ENCODE peak calls at places on chromosomes 11 and 22, in eight cellular contexts. H is thoracic aorta, X is AG10803, T is astrocyte of the spinal cord, D is GM12865, C is tibial artery, K is cardiac fibroblast, Q is osteoblast. S is an unnamed sample.

GRCh38 chr11:68051191-68052136 is 12.6 kb downstream of the TCIRG1 start:
- DNase-seq in D (no peak), X (no peak), T (no peak), K (no peak), C (no peak), H (no peak), Q (peak; percentile 57), S (no peak)

GRCh38 chr11:35554491-35555237 is 29.2 kb upstream of the PAMR1 start:
- DNase-seq in Q (no peak), D (no peak), X (peak; percentile 77), H (no peak), C (no peak), T (peak; percentile 54), K (peak; percentile 39), S (peak; percentile 32)

GRCh38 chr11:7670631-7671030 is 2.7 kb downstream of the CYB5R2 start:
- DNase-seq in T (no peak), C (no peak), H (no peak), X (no peak), Q (peak; percentile 81), D (no peak), K (no peak), S (no peak)

GRCh38 chr11:134761361-134761760 is 349.3 kb upstream of the B3GAT1 start:
- DNase-seq in H (no peak), T (no peak), D (no peak), Q (peak; percentile 55), C (no peak), X (no peak), K (no peak), S (no peak)

GRCh38 chr11:74427377-74427776 is 29.1 kb upstream of the PGM2L1 start:
- DNase-seq in C (no peak), Q (peak; percentile 67), K (no peak), X (no peak), T (no peak), D (no peak), H (no peak), S (no peak)

GRCh38 chr22:25509391-25509791 is 55.1 kb upstream of the GRK3 start:
- DNase-seq in X (no peak), D (no peak), K (no peak), T (no peak), H (no peak), C (no peak), Q (no peak), S (peak; percentile 22)

GRCh38 chr22:31826443-31826842 is 72.6 kb downstream of the DEPDC5 start:
- DNase-seq in K (no peak), Q (no peak), C (no peak), D (no peak), X (no peak), H (no peak), T (no peak), S (no peak)

GRCh38 chr11:104694259-104695070 is 203.8 kb downstream of the CASP12 start:
- DNase-seq in Q (no peak), T (peak; percentile 92), H (no peak), C (no peak), K (peak; percentile 70), D (no peak), X (peak; percentile 62), S (peak; percentile 63)

GRCh38 chr22:30821863-30822215 is 127.2 kb downstream of the OSBP2 start:
- DNase-seq in H (no peak), K (no peak), X (no peak), D (no peak), T (no peak), C (peak; percentile 46), Q (no peak), S (no peak)

GRCh38 chr22:46777609-46777970 is 15.1 kb downstream of the TBC1D22A start:
- DNase-seq in Q (no peak), D (peak; percentile 82), H (no peak), X (no peak), K (no peak), C (peak; percentile 70), T (no peak), S (no peak)

GRCh38 chr11:111633756-111634362 is 31.6 kb downstream of the SIK2 start:
- DNase-seq in K (peak; percentile 18), D (peak; percentile 23), T (peak; percentile 43), C (no peak), X (peak; percentile 34), Q (no peak), H (no peak), S (peak; percentile 44)

GRCh38 chr11:1073261-1073724 is 1.4 kb upstream of the MUC2 start:
- DNase-seq in X (peak; percentile 49), D (no peak), Q (peak; percentile 93), C (peak; percentile 61), K (peak; percentile 85), H (no peak), T (no peak), S (peak; percentile 82)

GRCh38 chr11:75214411-75214821 is 26.2 kb upstream of the TPBGL start:
- DNase-seq in T (peak; percentile 78), K (peak; percentile 81), Q (peak; percentile 92), C (peak; percentile 69), H (peak; percentile 9), D (peak; percentile 76), X (peak; percentile 54), S (peak; percentile 86)

GRCh38 chr11:21654091-21654490 is 538.8 kb upstream of the ANO5 start:
- DNase-seq in C (no peak), T (no peak), D (no peak), H (no peak), K (no peak), X (no peak), Q (no peak), S (no peak)

GRCh38 chr11:117664897-117665296 is 132.1 kb downstream of the DSCAML1 start:
- DNase-seq in Q (no peak), T (no peak), C (no peak), X (no peak), H (no peak), D (no peak), K (no peak), S (no peak)

GRCh38 chr11:11732116-11732515 is 109.7 kb upstream of the USP47 start:
- DNase-seq in X (no peak), D (no peak), T (peak; percentile 7), Q (no peak), C (no peak), K (no peak), H (no peak), S (no peak)

GRCh38 chr11:19890308-19890707 is 177.7 kb downstream of the NAV2 start:
- DNase-seq in C (no peak), D (no peak), T (peak; percentile 95), H (no peak), K (peak; percentile 74), X (peak; percentile 85), Q (peak; percentile 85), S (peak; percentile 80)

GRCh38 chr11:134950692-134951304 is 538.8 kb upstream of the B3GAT1 start:
- DNase-seq in H (no peak), T (peak; percentile 62), D (no peak), Q (no peak), C (no peak), X (peak; percentile 38), K (peak; percentile 33), S (peak; percentile 21)

GRCh38 chr22:23206915-23207314 is 26.6 kb downstream of the BCR start:
- DNase-seq in H (no peak), X (no peak), Q (no peak), D (no peak), C (no peak), T (no peak), K (no peak), S (no peak)

GRCh38 chr11:122665882-122666281 is 10.4 kb downstream of the UBASH3B start:
- DNase-seq in K (no peak), C (no peak), D (no peak), Q (no peak), X (no peak), T (no peak), H (no peak), S (no peak)

GRCh38 chr22:17191163-17191562 is 28.1 kb downstream of the ADA2 start:
- DNase-seq in X (peak; percentile 64), T (peak; percentile 44), D (no peak), H (no peak), K (no peak), C (no peak), Q (peak; percentile 90), S (no peak)

GRCh38 chr11:62556102-62556871 is 9.7 kb upstream of the AHNAK start:
- DNase-seq in X (peak; percentile 95), D (peak; percentile 95), H (peak; percentile 88), T (peak; percentile 96), K (peak; percentile 95), C (peak; percentile 97), Q (peak; percentile 98), S (peak; percentile 94)
- H3K4me3 ChIP-seq in X (peak overlapping the region; percentile 42), D (peak overlapping the region; percentile 39), H (peak overlapping the region; percentile 57), T (no peak overlapping the region), K (no peak overlapping the region), C (peak overlapping the region; percentile 9), Q (peak overlapping the region; percentile 52), S (peak overlapping the region; percentile 21)

DNA sequence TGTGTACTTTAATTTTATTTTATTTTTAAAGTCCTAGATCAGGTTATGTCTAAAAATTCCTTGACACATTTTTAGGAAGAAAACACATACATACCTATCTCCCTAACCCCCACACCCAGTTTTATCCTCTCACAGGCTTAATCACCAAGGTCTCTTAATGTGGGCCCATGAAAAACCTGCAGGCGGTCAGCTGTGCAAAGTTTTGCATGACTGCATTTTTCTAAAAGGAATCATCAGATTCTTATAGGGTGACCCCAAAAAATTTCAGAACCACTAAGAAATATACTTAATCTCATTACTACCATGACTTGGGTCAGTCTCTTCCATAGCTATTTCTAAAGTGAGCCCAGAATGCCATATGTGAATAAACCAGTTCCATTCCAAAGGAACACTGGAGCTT is 19.8 kb downstream of the SAA1 start:
- DNase-seq in H (no peak), T (no peak), X (no peak), Q (no peak), C (no peak), D (no peak), K (no peak), S (no peak)
- TF ChIP-seq CTCF in H (no peak), T (no peak), X (no peak), Q (no peak), C (no peak), D (no peak), K (no peak), S (no peak)

GRCh38 chr11:128467610-128468041 is 119.7 kb downstream of the ETS1 start:
- DNase-seq in D (no peak), X (peak; percentile 98), Q (peak; percentile 94), C (peak; percentile 85), K (peak; percentile 88), T (peak; percentile 98), H (peak; percentile 51), S (peak; percentile 94)
- H3K4me3 ChIP-seq in D (no peak overlapping the region), X (no peak overlapping the region), Q (no peak overlapping the region), C (no peak overlapping the region), K (no peak overlapping the region), T (no peak overlapping the region), H (peak overlapping the region; percentile 1), S (no peak overlapping the region)

DNA sequence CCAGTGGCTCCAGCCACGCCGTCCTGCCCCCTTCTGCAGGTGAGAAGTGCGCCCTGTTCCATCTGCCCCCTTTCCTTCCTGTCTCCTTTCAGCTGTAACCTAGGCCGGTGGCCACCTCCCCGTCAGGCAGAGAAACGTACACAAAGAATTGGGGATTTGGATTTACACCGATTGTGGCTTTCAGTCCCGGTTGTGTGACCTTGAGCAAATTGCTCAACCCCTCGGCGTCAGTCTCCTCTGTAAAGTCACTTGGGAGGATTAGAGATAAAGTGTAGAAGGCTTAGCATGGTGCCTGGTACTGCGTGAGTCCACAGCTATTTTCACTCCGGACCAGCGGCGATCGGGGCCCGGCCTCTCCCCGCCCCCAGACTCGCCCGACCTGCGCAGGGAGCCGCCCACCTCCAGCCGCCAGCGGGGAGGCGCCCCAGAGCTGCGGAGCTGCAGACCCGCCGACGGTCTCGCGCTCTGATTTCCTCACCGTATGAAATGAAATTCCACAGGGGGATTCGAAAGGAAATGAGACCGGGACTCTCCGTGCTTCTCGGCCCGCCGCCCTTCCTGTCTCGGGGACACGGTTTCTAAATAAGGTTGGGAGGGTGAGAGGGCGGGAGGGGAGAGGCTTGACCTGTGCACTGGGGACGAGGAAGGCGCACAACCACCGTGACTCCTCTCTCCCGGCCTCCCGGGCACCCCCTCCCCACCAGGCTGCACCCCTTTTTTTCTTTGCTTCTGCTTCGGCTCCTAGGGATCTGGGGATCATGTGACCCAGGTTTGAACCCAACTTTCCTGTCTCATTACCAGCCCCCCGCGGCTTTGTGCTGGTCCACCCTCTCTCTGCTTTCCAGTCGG is 703 bp upstream of the FZD4 start:
- DNase-seq in Q (peak; percentile 92), D (peak; percentile 59), K (peak; percentile 87), X (peak; percentile 47), T (peak; percentile 77), C (peak; percentile 94), H (peak; percentile 38), S (peak; percentile 84)
- TF ChIP-seq CTCF in Q (no peak), D (peak; percentile 7), K (peak; percentile 2), X (peak; percentile 2), T (peak; percentile 16), C (peak; percentile 30), H (no peak), S (no peak)